ENCODE peak calls at places on chromosome 21, in six cellular contexts. Z is kidney tubule cell, P is SK-N-DZ, R is fibroblast of the aortic adventitia, U is amygdala, D is KG1. W is an unnamed sample.

GRCh38 chr21:25342811-25343210 is 264.5 kb downstream of the MRPL39 start:
- DNase-seq in U (no peak), P (no peak), R (peak; percentile 72), D (no peak), Z (peak; percentile 66), W (no peak)

GRCh38 chr21:43835861-43836260 is 29.2 kb upstream of the AGPAT3 start:
- DNase-seq in Z (no peak), D (no peak), U (no peak), P (no peak), R (no peak), W (no peak)

GRCh38 chr21:32392299-32392879 is 423 bp downstream of the URB1 start:
- DNase-seq in P (no peak), U (no peak), D (no peak), Z (peak; percentile 27), R (no peak), W (no peak)

GRCh38 chr21:35326677-35327076 is 277.6 kb upstream of the RUNX1 start:
- DNase-seq in R (peak; percentile 93), U (no peak), P (no peak), D (no peak), Z (no peak), W (no peak)

GRCh38 chr21:35156293-35156976 is 107.3 kb upstream of the RUNX1 start:
- DNase-seq in U (no peak), D (no peak), R (no peak), P (no peak), Z (peak; percentile 91), W (no peak)

GRCh38 chr21:43370091-43370658 is 56.8 kb downstream of the SIK1 start:
- DNase-seq in D (no peak), P (peak; percentile 40), Z (no peak), R (peak; percentile 29), U (peak; percentile 26), W (no peak)

GRCh38 chr21:44737706-44738354 is 26.5 kb upstream of the TSPEAR start:
- DNase-seq in D (no peak), R (peak; percentile 49), Z (peak; percentile 13), U (no peak), P (peak; percentile 28), W (no peak)

GRCh38 chr21:26444646-26445045 is 128.4 kb downstream of the CYYR1 start:
- DNase-seq in U (no peak), R (no peak), Z (no peak), D (no peak), P (no peak), W (no peak)

GRCh38 chr21:26659181-26659580 is 86.1 kb upstream of the CYYR1 start:
- DNase-seq in P (no peak), D (no peak), U (no peak), Z (no peak), R (peak; percentile 42), W (no peak)

GRCh38 chr21:28776251-28776650 is 216.4 kb downstream of the LTN1 start:
- DNase-seq in D (no peak), P (no peak), R (peak; percentile 92), U (no peak), Z (peak; percentile 85), W (no peak)

GRCh38 chr21:23874271-23874670 is 1733.0 kb downstream of the MRPL39 start:
- DNase-seq in D (no peak), Z (no peak), R (no peak), P (no peak), U (no peak), W (no peak)

GRCh38 chr21:24369278-24369677 is 1238.0 kb downstream of the MRPL39 start:
- DNase-seq in D (no peak), U (no peak), R (no peak), Z (no peak), P (no peak), W (no peak)

GRCh38 chr21:29715089-29715488 is 224.7 kb downstream of the GRIK1 start:
- DNase-seq in Z (no peak), R (no peak), D (no peak), P (no peak), U (no peak), W (no peak)

GRCh38 chr21:42341776-42342542 is 8.8 kb downstream of the TFF2 start:
- DNase-seq in Z (no peak), R (no peak), D (no peak), P (no peak), U (no peak), W (no peak)

GRCh38 chr21:43937051-43937832 is 72.2 kb downstream of the AGPAT3 start:
- DNase-seq in P (no peak), R (no peak), D (no peak), U (no peak), Z (no peak), W (no peak)

GRCh38 chr21:22476726-22477646 is 1478.8 kb downstream of the NCAM2 start:
- DNase-seq in U (no peak), D (no peak), R (no peak), P (no peak), Z (no peak), W (no peak)

GRCh38 chr21:46173573-46173972 is 10.7 kb downstream of the SPATC1L start:
- DNase-seq in D (no peak), P (no peak), Z (no peak), R (no peak), U (no peak), W (no peak)

W was measured in GF-D8.